ENCODE peak calls at places on chromosomes 16 and 17, in five cellular contexts. L is OCI-LY7, P is neural progenitor cell, X is HCT116, J is PC-3. U is an unnamed sample.

GRCh38 chr17:2809337-2809736 is 13.1 kb downstream of the RAP1GAP2 start:
- DNase-seq in J (no peak), X (no peak), P (no peak), L (no peak), U (no peak)

GRCh38 chr16:81429045-81429521 is 15.5 kb upstream of the CMIP start:
- DNase-seq in J (peak; percentile 60), X (peak; percentile 68), L (peak; percentile 77), P (peak; percentile 61), U (no peak)

GRCh38 chr16:12366313-12366712 is 389.8 kb downstream of the SNX29 start:
- DNase-seq in P (no peak), J (no peak), X (no peak), L (no peak), U (no peak)

GRCh38 chr17:57481901-57482300 is 225.6 kb downstream of the MSI2 start:
- DNase-seq in L (no peak), P (no peak), J (peak; percentile 13), X (no peak), U (peak; percentile 70)

GRCh38 chr16:31475949-31476304 is 4.0 kb downstream of the TGFB1I1 start:
- DNase-seq in L (no peak), P (no peak), X (no peak), J (no peak), U (no peak)

GRCh38 chr16:726438-727290 is at the start of the genes CCDC78 and HAGHL:
- DNase-seq in J (peak; percentile 53), L (peak; percentile 78), P (peak; percentile 86), X (no peak), U (peak; percentile 74)

GRCh38 chr17:14048169-14048568 is 21.1 kb upstream of the COX10 start:
- DNase-seq in L (no peak), J (peak; percentile 37), X (no peak), P (peak; percentile 31), U (no peak)

GRCh38 chr16:27363246-27363632 is 38.7 kb upstream of the IL21R start:
- DNase-seq in L (no peak), X (no peak), P (no peak), J (no peak), U (no peak)

GRCh38 chr17:51298508-51299371 is 38.4 kb downstream of the UTP18 start:
- DNase-seq in P (peak; percentile 67), X (peak; percentile 51), J (peak; percentile 68), L (peak; percentile 55), U (peak; percentile 65)

DNA sequence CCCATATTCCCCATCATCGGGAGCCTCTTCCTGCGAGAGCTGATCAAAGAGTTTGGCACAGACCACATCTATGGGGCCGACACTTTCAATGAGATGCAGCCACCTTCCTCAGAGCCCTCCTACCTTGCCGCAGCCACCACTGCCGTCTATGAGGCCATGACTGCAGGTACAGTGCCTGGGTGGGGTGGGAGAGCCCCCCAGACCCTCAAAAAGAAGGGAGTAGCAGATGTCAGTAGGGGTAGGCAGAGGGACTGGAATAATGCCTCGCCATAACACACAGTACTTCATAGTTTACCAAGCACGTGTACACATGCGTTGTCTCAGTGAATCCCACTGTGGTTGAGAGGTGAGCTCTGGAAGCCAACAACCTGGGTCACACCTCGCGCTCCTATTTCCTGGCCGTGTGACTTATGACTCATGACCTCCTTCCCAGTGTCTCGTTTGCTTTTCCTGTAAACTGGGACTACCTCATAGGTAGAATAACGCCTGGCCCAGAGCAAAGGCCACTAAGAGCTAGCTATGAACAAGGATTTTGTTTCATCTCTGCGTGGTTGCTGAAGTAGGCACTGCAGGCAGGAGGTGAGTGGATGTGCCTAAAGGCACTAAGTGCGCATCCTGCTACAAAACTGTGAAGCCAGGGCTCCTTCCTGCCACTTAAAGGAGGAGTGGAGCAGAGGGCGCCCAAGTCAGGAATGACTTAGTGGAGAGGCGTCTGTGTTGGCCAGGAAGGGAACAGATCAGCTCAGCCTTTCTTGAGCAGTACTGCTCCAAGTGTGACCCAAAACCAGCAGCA is 5.2 kb downstream of the NAGLU start:
- DNase-seq in L (no peak), X (no peak), P (no peak), J (peak; percentile 57), U (peak; percentile 67)
- H3K27ac ChIP-seq in L (no peak overlapping the region), X (peak overlapping the region; percentile 50), P (no peak overlapping the region), J (peak overlapping the region; percentile 56), U (peak overlapping the region; percentile 89)

GRCh38 chr17:79382313-79382712 is 228.5 kb downstream of the RBFOX3 start:
- DNase-seq in X (no peak), L (no peak), P (no peak), J (no peak), U (no peak)
- TF ChIP-seq CTCF in X (no peak), L (no peak), P (no peak), J (no peak), U (no peak)

GRCh38 chr17:7833795-7834553 is at the start of gene KDM6B:
- DNase-seq in J (peak; percentile 83), P (peak; percentile 97), L (peak; percentile 90), X (peak; percentile 80), U (peak; percentile 98)

GRCh38 chr17:7831233-7831632 is 2.8 kb upstream of the KDM6B start:
- DNase-seq in X (no peak), L (no peak), J (no peak), P (no peak), U (peak; percentile 2)

GRCh38 chr17:7833011-7833794 is 814 bp upstream of the KDM6B start:
- DNase-seq in L (no peak), X (no peak), J (no peak), P (no peak), U (peak; percentile 3)

GRCh38 chr17:7830616-7831015 is 3.4 kb upstream of the KDM6B start:
- DNase-seq in J (no peak), L (no peak), X (no peak), P (no peak), U (peak; percentile 3)

GRCh38 chr17:7832431-7832830 is 1.6 kb upstream of the KDM6B start:
- DNase-seq in P (no peak), L (no peak), X (no peak), J (no peak), U (peak; percentile 3)
- TF ChIP-seq EZH2phosphoT487 in P (no peak), L (no peak), X (no peak), J (no peak), U (no peak)

GRCh38 chr17:59404471-59404870 is 73.0 kb downstream of the YPEL2 start:
- DNase-seq in P (no peak), X (no peak), J (no peak), L (no peak), U (no peak)
- H3K27ac ChIP-seq in P (no peak overlapping the region), X (no peak overlapping the region), J (no peak overlapping the region), L (no peak overlapping the region), U (no peak overlapping the region)

GRCh38 chr17:33335491-33336173 is 42.5 kb upstream of the ASIC2 start:
- DNase-seq in X (no peak), P (peak; percentile 61), L (no peak), J (no peak), U (no peak)
- TF ChIP-seq CTCF in X (no peak), P (peak; percentile 40), L (no peak), J (no peak), U (no peak)

DNA sequence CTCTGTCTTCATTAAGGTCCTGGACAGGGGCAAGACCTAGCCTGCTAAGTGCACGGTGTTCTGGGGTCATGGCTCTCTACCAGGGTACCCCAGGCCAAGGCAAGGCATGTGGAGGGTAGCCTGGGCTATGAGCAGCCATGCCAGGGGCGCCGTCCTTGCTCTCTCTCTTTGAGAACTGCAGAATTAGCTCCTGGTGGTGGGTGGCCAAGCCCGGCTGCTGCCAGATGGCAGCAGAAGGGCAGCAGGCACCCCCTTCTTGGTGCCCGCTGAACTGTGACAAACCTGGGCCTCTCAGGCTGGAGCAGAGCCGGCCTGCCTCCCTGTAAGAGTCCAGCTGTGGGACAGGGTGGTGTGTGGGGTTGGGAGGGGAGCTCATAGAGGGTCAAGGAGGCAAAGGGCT is 81.5 kb upstream of the SDK2 start:
- DNase-seq in L (no peak), X (no peak), J (no peak), P (no peak), U (no peak)
- TF ChIP-seq EZH2phosphoT487 in L (no peak), X (no peak), J (no peak), P (no peak), U (no peak)

DNA sequence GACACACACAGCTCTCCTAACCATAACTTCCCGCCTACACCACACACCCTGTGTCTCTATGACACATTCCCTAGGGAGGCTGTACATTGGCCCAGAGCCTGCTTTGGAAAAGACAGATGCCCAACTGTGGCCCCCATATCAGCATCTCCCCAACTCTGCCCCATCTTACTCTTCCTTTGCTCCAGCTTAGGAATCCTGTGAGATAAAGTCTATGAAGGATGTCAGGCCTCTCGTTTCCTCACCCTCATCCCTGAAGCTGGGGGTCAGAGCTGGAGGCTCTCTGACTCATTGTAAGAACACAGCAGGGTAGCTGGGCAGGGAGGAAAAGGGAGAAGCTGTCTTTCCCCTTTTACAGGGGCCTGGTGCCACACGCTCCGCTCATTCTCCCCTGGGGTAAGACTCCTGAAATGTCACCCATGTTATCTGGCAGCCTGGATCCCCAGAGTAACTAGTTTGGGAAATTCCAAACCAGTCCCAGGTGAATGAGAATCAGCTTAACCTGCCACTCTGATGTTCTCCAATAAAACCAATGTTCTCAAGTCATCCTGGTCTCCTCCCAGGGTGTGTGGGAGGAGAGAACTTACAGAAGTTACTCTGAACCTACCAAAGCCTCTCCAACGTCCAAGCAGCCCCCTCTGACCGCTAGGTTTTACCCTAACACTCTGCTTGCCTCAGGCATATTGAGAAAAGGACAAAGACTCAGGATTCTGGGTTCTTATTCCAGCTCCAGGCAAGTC is 2.8 kb downstream of the RAPGEFL1 start:
- DNase-seq in X (no peak), P (no peak), L (no peak), J (no peak), U (no peak)
- H3K27ac ChIP-seq in X (peak overlapping the region; percentile 86), P (no peak overlapping the region), L (no peak overlapping the region), J (no peak overlapping the region), U (peak overlapping the region; percentile 27)

GRCh38 chr16:82583415-82583814 is 43.4 kb upstream of the CDH13 start:
- DNase-seq in X (no peak), L (no peak), P (no peak), J (no peak), U (no peak)

GRCh38 chr16:82582971-82583370 is 43.8 kb upstream of the CDH13 start:
- DNase-seq in X (no peak), P (no peak), J (no peak), L (no peak), U (no peak)

GRCh38 chr16:82585675-82586074 is 41.1 kb upstream of the CDH13 start:
- DNase-seq in L (no peak), X (no peak), J (no peak), P (no peak), U (no peak)

GRCh38 chr16:82584553-82585152 is 42.1 kb upstream of the CDH13 start:
- DNase-seq in P (no peak), X (no peak), J (no peak), L (no peak), U (no peak)

DNA sequence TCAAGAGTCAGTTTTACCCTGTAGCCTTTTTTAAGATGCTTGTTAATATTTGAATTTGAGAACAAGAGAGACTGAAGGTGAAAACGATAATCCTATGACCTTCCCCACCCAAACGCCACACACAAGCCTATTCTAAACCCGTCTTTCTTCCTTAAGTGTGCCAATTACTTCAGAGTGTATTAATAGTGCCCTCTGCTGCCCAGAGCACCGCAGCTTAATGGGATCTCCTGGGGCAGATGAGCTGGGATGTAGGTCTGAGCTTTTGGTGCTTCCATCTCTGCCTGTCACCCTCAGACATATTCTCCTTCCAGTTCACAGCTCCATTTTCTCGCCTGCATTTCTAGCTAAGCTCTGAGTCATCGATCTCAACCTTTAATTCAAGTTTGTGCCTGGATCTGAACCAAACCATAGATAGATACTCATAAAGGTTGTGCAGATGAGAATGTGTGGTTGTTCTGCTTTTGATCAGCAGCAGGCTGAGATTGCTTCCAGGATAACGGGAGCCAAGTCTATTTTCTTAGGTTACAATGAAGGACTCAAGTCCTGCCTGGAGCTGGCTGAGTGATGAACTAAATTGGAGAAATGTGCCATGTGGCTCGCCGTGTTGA is 46.4 kb upstream of the CDH13 start:
- DNase-seq in P (peak; percentile 46), L (peak; percentile 7), J (peak; percentile 10), X (peak; percentile 4), U (peak; percentile 40)
- TF ChIP-seq CTCF in P (peak; percentile 58), L (peak; percentile 54), J (peak; percentile 50), X (peak; percentile 42), U (peak; percentile 54)